ENCODE peak calls at places on chromosomes 1 and 21, in seven cellular contexts. B, P, U, G, M, R and J are unnamed samples.

GRCh38 chr1:28449904-28450303 is 55.9 kb upstream of the RCC1 start:
- DNase-seq in B (no peak), P (no peak), U (no peak), G (no peak), M (peak), R (no peak), J (peak)

GRCh38 chr1:182080955-182081582 is 19.6 kb upstream of the ZNF648 start:
- DNase-seq in B (peak), P (no peak), U (peak), G (no peak), M (peak), R (peak), J (peak)

GRCh38 chr1:33307494-33307864 is 13.4 kb downstream of the A3GALT2 start:
- DNase-seq in B (no peak), P (no peak), U (no peak), G (no peak), M (no peak), R (no peak), J (no peak)

GRCh38 chr1:156768610-156769295 is 1.4 kb downstream of the PRCC start:
- DNase-seq in B (no peak), P (no peak), U (no peak), G (no peak), M (no peak), R (no peak), J (no peak)

GRCh38 chr1:116751626-116752025 is 2.6 kb upstream of the CD2 start:
- DNase-seq in B (no peak), P (no peak), U (no peak), G (no peak), M (no peak), R (no peak), J (no peak)

GRCh38 chr1:82227696-82228095 is 427.0 kb downstream of the ADGRL2 start:
- DNase-seq in B (peak), P (peak), U (no peak), G (no peak), M (peak), R (peak), J (peak)

GRCh38 chr1:165703648-165704047 is 5.3 kb upstream of the ALDH9A1 start:
- DNase-seq in B (no peak), P (no peak), U (no peak), G (no peak), M (no peak), R (no peak), J (no peak)

GRCh38 chr1:159978107-159978398 is 24.0 kb upstream of the SLAMF9 start:
- DNase-seq in B (no peak), P (no peak), U (no peak), G (no peak), M (no peak), R (no peak), J (no peak)

GRCh38 chr1:96366516-96366915 is 355.1 kb upstream of the PTBP2 start:
- DNase-seq in B (no peak), P (no peak), U (no peak), G (no peak), M (no peak), R (peak), J (no peak)

GRCh38 chr1:65389296-65389695 is 31.2 kb upstream of the LEPR start:
- DNase-seq in B (peak), P (no peak), U (no peak), G (no peak), M (peak), R (peak), J (peak)

GRCh38 chr21:41926068-41926806 is 27.6 kb downstream of the C2CD2 start:
- DNase-seq in B (peak), P (no peak), U (no peak), G (no peak), M (peak), R (peak), J (peak)

GRCh38 chr1:216005916-216006315 is 417.3 kb downstream of the USH2A start:
- DNase-seq in B (no peak), P (no peak), U (no peak), G (no peak), M (peak), R (peak), J (no peak)

GRCh38 chr1:220521755-220522154 is 6.2 kb upstream of the MARK1 start:
- DNase-seq in B (no peak), P (no peak), U (no peak), G (no peak), M (no peak), R (no peak), J (no peak)

GRCh38 chr1:17953921-17954320 is 153.7 kb upstream of the IGSF21 start:
- DNase-seq in B (no peak), P (no peak), U (no peak), G (no peak), M (no peak), R (no peak), J (no peak)

GRCh38 chr1:212208978-212209644 is 76.1 kb upstream of the PPP2R5A start:
- DNase-seq in B (no peak), P (no peak), U (no peak), G (no peak), M (no peak), R (no peak), J (no peak)

GRCh38 chr1:53175302-53175913 is 21.2 kb upstream of the CPT2 start:
- DNase-seq in B (no peak), P (no peak), U (no peak), G (no peak), M (peak), R (peak), J (no peak)

GRCh38 chr1:98940680-98941079 is 64.0 kb downstream of the PLPPR5 start:
- DNase-seq in B (peak), P (no peak), U (peak), G (no peak), M (peak), R (peak), J (peak)

GRCh38 chr21:38773108-38774061 is 32.3 kb upstream of the ETS2 start:
- DNase-seq in B (peak), P (peak), U (no peak), G (no peak), M (peak), R (peak), J (peak)

GRCh38 chr1:29516063-29516820 is 279.9 kb downstream of the PTPRU start:
- DNase-seq in B (no peak), P (no peak), U (no peak), G (no peak), M (no peak), R (no peak), J (no peak)

GRCh38 chr1:187261637-187262036 is 432.9 kb downstream of the PLA2G4A start:
- DNase-seq in B (no peak), P (no peak), U (peak), G (no peak), M (no peak), R (no peak), J (no peak)

GRCh38 chr1:235059221-235059620 is 69.4 kb downstream of the TOMM20 start:
- DNase-seq in B (no peak), P (no peak), U (no peak), G (no peak), M (no peak), R (no peak), J (no peak)

GRCh38 chr1:218983848-218984247 is 189.8 kb upstream of the LYPLAL1 start:
- DNase-seq in B (no peak), P (no peak), U (peak), G (no peak), M (no peak), R (no peak), J (no peak)

GRCh38 chr1:85862456-85862855 is 154.2 kb upstream of the ZNHIT6 start:
- DNase-seq in B (peak), P (no peak), U (no peak), G (no peak), M (peak), R (peak), J (peak)

GRCh38 chr1:198156111-198156744 is 570 bp upstream of the NEK7 start:
- DNase-seq in B (peak), P (peak), U (peak), G (no peak), M (peak), R (peak), J (peak)

GRCh38 chr1:114352797-114353196 is 158.2 kb downstream of the TRIM33 start:
- DNase-seq in B (no peak), P (no peak), U (peak), G (no peak), M (no peak), R (peak), J (peak)

GRCh38 chr1:46183119-46183842 is 7.0 kb upstream of the P3R3URF start:
- DNase-seq in B (peak), P (peak), U (no peak), G (no peak), M (peak), R (peak), J (peak)

GRCh38 chr1:7043232-7043549 is 257.9 kb downstream of the CAMTA1 start:
- DNase-seq in B (no peak), P (no peak), U (no peak), G (no peak), M (no peak), R (no peak), J (no peak)

GRCh38 chr1:7040969-7041368 is 255.7 kb downstream of the CAMTA1 start:
- DNase-seq in B (no peak), P (no peak), U (no peak), G (no peak), M (no peak), R (no peak), J (no peak)

GRCh38 chr1:7043729-7044470 is 258.6 kb downstream of the CAMTA1 start:
- DNase-seq in B (no peak), P (no peak), U (no peak), G (no peak), M (no peak), R (no peak), J (no peak)

GRCh38 chr1:7044471-7044805 is 259.2 kb downstream of the CAMTA1 start:
- DNase-seq in B (no peak), P (no peak), U (no peak), G (no peak), M (no peak), R (no peak), J (no peak)

GRCh38 chr1:7042322-7043231 is 257.3 kb downstream of the CAMTA1 start:
- DNase-seq in B (peak), P (no peak), U (no peak), G (no peak), M (peak), R (peak), J (peak)
- TF ChIP-seq CTCF in B (peak), P (peak), U (peak), G (peak), M (peak), R (peak), J (peak)

GRCh38 chr1:6035265-6035664 is 10.4 kb upstream of the KCNAB2 start:
- DNase-seq in B (no peak), P (no peak), U (no peak), G (no peak), M (no peak), R (no peak), J (no peak)

GRCh38 chr1:6038603-6039002 is 7.1 kb upstream of the KCNAB2 start:
- DNase-seq in B (no peak), P (no peak), U (no peak), G (no peak), M (no peak), R (no peak), J (no peak)

GRCh38 chr1:6035719-6036118 is 10.0 kb upstream of the KCNAB2 start:
- DNase-seq in B (no peak), P (no peak), U (no peak), G (no peak), M (no peak), R (no peak), J (no peak)

GRCh38 chr1:6039031-6039430 is 6.7 kb upstream of the KCNAB2 start:
- DNase-seq in B (no peak), P (no peak), U (no peak), G (peak), M (no peak), R (no peak), J (no peak)

GRCh38 chr1:6037338-6037762 is 8.3 kb upstream of the KCNAB2 start:
- DNase-seq in B (peak), P (no peak), U (peak), G (peak), M (peak), R (peak), J (peak)
- H3K4me3 ChIP-seq in B (no peak), P (no peak), U (no peak), G (no peak), M (no peak), R (no peak), J (no peak)

DNA sequence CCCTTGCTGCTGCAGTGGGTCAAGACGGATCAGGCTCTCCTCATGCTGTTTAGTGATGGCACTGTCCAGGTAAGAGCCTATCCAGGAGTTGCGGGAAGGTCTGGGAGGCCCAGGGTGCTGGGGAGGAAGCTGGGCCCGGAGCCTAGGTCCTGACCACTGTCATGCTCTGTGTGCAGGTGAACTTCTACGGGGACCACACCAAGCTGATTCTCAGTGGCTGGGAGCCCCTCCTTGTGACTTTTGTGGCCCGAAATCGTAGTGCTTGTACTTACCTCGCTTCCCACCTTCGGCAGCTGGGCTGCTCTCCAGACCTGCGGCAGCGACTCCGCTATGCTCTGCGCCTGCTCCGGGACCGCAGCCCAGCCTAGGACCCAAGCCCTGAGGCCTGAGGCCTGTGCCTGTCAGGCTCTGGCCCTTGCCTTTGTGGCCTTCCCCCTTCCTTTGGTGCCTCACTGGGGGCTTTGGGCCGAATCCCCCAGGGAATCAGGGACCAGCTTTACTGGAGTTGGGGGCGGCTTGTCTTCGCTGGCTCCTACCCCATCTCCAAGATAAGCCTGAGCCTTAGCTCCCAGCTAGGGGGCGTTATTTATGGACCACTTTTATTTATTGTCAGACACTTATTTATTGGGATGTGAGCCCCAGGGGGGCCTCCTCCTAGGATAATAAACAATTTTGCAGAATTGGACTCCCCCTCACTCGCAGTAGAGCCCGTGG is 1.7 kb downstream of the DYNLT4 start:
- DNase-seq in B (no peak), P (peak), U (no peak), G (peak), M (no peak), R (peak), J (no peak)
- TF ChIP-seq CTCF in B (peak), P (no peak), U (no peak), G (no peak), M (peak), R (peak), J (no peak)

GRCh38 chr1:69744381-69744780 is 176.7 kb downstream of the LRRC7 start:
- DNase-seq in B (no peak), P (no peak), U (no peak), G (no peak), M (no peak), R (no peak), J (no peak)

GRCh38 chr1:69737527-69738176 is 169.9 kb downstream of the LRRC7 start:
- DNase-seq in B (peak), P (no peak), U (peak), G (no peak), M (peak), R (peak), J (peak)

GRCh38 chr1:69743146-69743545 is 175.4 kb downstream of the LRRC7 start:
- DNase-seq in B (no peak), P (no peak), U (no peak), G (no peak), M (no peak), R (no peak), J (peak)

GRCh38 chr1:69738458-69738857 is 170.7 kb downstream of the LRRC7 start:
- DNase-seq in B (peak), P (no peak), U (no peak), G (no peak), M (no peak), R (no peak), J (no peak)

GRCh38 chr1:69739181-69739580 is 171.5 kb downstream of the LRRC7 start:
- DNase-seq in B (no peak), P (no peak), U (no peak), G (no peak), M (no peak), R (no peak), J (no peak)
- H3K4me3 ChIP-seq in B (no peak), P (no peak), U (no peak), G (no peak), M (no peak), R (no peak), J (no peak)

GRCh38 chr1:26094677-26095383 is 16.8 kb upstream of the PDIK1L start:
- DNase-seq in B (no peak), P (peak), U (peak), G (no peak), M (peak), R (peak), J (peak)
- TF ChIP-seq CTCF in B (peak), P (no peak), U (peak), G (no peak), M (no peak), R (peak), J (peak)

GRCh38 chr1:173122958-173123852 is 72.5 kb upstream of the TNFSF18 start:
- DNase-seq in B (peak), P (peak), U (peak), G (peak), M (peak), R (peak), J (peak)
- H3K4me3 ChIP-seq in B (no peak), P (peak), U (peak), G (peak), M (no peak), R (peak), J (peak)

GRCh38 chr1:145964328-145965118 is at the start of the genes ANKRD34A and POLR3GL:
- DNase-seq in B (peak), P (peak), U (peak), G (peak), M (peak), R (peak), J (peak)
- TF ChIP-seq CTCF in B (no peak), P (no peak), U (no peak), G (no peak), M (no peak), R (no peak), J (no peak)

DNA sequence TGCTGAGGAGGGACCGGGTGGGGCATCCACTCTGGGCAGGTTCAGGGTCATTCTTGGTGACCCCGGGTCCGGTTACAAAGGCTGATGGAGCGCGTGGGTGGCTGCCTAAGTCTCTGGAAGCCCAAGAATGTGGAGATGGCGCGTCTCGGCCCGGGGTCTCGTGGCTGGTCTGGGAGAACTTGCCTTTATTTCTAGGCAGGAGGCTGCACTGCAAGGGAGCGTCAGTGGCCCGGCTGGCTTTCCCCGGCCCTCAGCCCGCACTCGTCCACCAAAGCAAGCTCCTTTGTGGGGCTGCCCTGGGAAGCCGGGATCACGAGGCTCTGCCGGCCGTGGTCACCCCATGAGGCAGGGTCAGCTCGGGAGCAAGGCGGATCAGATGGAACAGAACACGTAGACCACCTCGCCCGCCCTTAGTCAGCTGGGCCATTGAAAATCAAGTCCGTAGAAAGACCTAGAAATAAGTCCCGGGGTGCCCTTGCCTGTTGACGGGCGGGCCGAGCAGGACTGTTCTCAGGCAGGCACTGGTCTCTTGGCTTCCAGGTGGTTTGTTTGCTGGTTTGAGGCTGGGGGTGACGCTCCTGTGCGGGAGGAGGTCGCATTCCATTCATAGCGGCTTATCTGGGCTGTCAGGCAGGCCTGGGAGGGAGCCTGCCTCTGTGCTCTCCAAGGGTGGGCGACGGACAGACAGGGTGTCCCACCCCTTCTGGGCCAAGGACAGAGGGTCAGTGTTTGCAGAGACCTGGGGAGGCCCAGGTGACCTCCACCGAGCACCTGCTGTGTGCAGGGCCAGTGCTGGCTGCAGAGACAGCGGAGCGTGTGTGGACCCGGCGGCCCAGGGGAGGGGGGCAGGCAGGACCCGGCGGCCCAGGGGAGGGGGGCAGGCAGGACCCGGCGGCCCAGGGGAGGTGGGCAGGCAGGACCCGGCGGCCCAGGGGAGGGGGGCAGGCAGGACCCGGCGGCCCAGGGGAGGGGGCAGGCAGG is 25.8 kb downstream of the COL18A1 start:
- DNase-seq in B (peak), P (no peak), U (no peak), G (peak), M (peak), R (peak), J (no peak)
- H3K4me3 ChIP-seq in B (no peak), P (peak), U (no peak), G (no peak), M (no peak), R (no peak), J (no peak)